ENCODE peak calls at places on chromosomes 1 and 21, in eight cellular contexts. One of them, this sample, is unnamed.

GRCh38 chr1:19661721-19662228 is 2.9 kb upstream of the HTR6 start:
- DNase-seq in coronary artery: no peak
- DNase-seq in heart left ventricle: no peak
- DNase-seq in nucleus accumbens: no peak
- DNase-seq in activated T-cell treated with anti-CD3 and anti-CD28 coated beads for 4 hours: peak
- DNase-seq in endothelial cell: no peak
- DNase-seq in Kasumi-1: peak
- DNase-seq in HFF-Myc: no peak
- DNase-seq in this sample: peak

GRCh38 chr1:155504207-155504606 is 58.4 kb downstream of the ASH1L start:
- DNase-seq in coronary artery: no peak
- DNase-seq in heart left ventricle: no peak
- DNase-seq in nucleus accumbens: no peak
- DNase-seq in activated T-cell treated with anti-CD3 and anti-CD28 coated beads for 4 hours: no peak
- DNase-seq in endothelial cell: no peak
- DNase-seq in Kasumi-1: peak
- DNase-seq in HFF-Myc: peak
- DNase-seq in this sample: peak

GRCh38 chr1:60066001-60066400 is 7.6 kb downstream of the C1orf87 start:
- DNase-seq in coronary artery: no peak
- DNase-seq in heart left ventricle: no peak
- DNase-seq in nucleus accumbens: no peak
- DNase-seq in activated T-cell treated with anti-CD3 and anti-CD28 coated beads for 4 hours: no peak
- DNase-seq in endothelial cell: no peak
- DNase-seq in Kasumi-1: no peak
- DNase-seq in HFF-Myc: no peak
- DNase-seq in this sample: no peak

GRCh38 chr1:6083801-6084467 is 38.2 kb downstream of the KCNAB2 start:
- DNase-seq in coronary artery: no peak
- DNase-seq in heart left ventricle: no peak
- DNase-seq in nucleus accumbens: no peak
- DNase-seq in activated T-cell treated with anti-CD3 and anti-CD28 coated beads for 4 hours: no peak
- DNase-seq in endothelial cell: no peak
- DNase-seq in Kasumi-1: no peak
- DNase-seq in HFF-Myc: no peak
- DNase-seq in this sample: peak

GRCh38 chr1:179177182-179177581 is 52.3 kb downstream of the ABL2 start:
- DNase-seq in coronary artery: no peak
- DNase-seq in heart left ventricle: no peak
- DNase-seq in nucleus accumbens: no peak
- DNase-seq in activated T-cell treated with anti-CD3 and anti-CD28 coated beads for 4 hours: no peak
- DNase-seq in endothelial cell: no peak
- DNase-seq in Kasumi-1: no peak
- DNase-seq in HFF-Myc: no peak
- DNase-seq in this sample: peak

GRCh38 chr21:36297938-36298572 is 21.9 kb upstream of the MORC3 start:
- DNase-seq in coronary artery: no peak
- DNase-seq in heart left ventricle: peak
- DNase-seq in nucleus accumbens: no peak
- DNase-seq in activated T-cell treated with anti-CD3 and anti-CD28 coated beads for 4 hours: peak
- DNase-seq in endothelial cell: no peak
- DNase-seq in Kasumi-1: peak
- DNase-seq in HFF-Myc: peak
- DNase-seq in this sample: peak

GRCh38 chr1:157882560-157882959 is 41.0 kb upstream of the CD5L start:
- DNase-seq in coronary artery: no peak
- DNase-seq in heart left ventricle: no peak
- DNase-seq in nucleus accumbens: no peak
- DNase-seq in activated T-cell treated with anti-CD3 and anti-CD28 coated beads for 4 hours: no peak
- DNase-seq in endothelial cell: no peak
- DNase-seq in Kasumi-1: no peak
- DNase-seq in HFF-Myc: no peak
- DNase-seq in this sample: peak

GRCh38 chr1:59718064-59718988 is 96.4 kb upstream of the HOOK1 start:
- DNase-seq in coronary artery: no peak
- DNase-seq in heart left ventricle: no peak
- DNase-seq in nucleus accumbens: no peak
- DNase-seq in activated T-cell treated with anti-CD3 and anti-CD28 coated beads for 4 hours: no peak
- DNase-seq in endothelial cell: no peak
- DNase-seq in Kasumi-1: peak
- DNase-seq in HFF-Myc: no peak
- DNase-seq in this sample: no peak

GRCh38 chr1:180672105-180672504 is 40.3 kb downstream of the XPR1 start:
- DNase-seq in coronary artery: no peak
- DNase-seq in heart left ventricle: no peak
- DNase-seq in nucleus accumbens: no peak
- DNase-seq in activated T-cell treated with anti-CD3 and anti-CD28 coated beads for 4 hours: no peak
- DNase-seq in endothelial cell: no peak
- DNase-seq in Kasumi-1: no peak
- DNase-seq in HFF-Myc: no peak
- DNase-seq in this sample: no peak

GRCh38 chr1:89607888-89608626 is 24.9 kb upstream of the LRRC8C start:
- DNase-seq in coronary artery: no peak
- DNase-seq in heart left ventricle: peak
- DNase-seq in nucleus accumbens: no peak
- DNase-seq in activated T-cell treated with anti-CD3 and anti-CD28 coated beads for 4 hours: peak
- DNase-seq in endothelial cell: no peak
- DNase-seq in Kasumi-1: no peak
- DNase-seq in HFF-Myc: no peak
- DNase-seq in this sample: no peak

GRCh38 chr1:78171736-78172590 is 126.2 kb downstream of the GIPC2 start:
- DNase-seq in coronary artery: no peak
- DNase-seq in heart left ventricle: no peak
- DNase-seq in nucleus accumbens: no peak
- DNase-seq in activated T-cell treated with anti-CD3 and anti-CD28 coated beads for 4 hours: no peak
- DNase-seq in endothelial cell: no peak
- DNase-seq in Kasumi-1: no peak
- DNase-seq in HFF-Myc: no peak
- DNase-seq in this sample: no peak

GRCh38 chr21:34670962-34671348 is 2.2 kb downstream of the CLIC6 start:
- DNase-seq in coronary artery: no peak
- DNase-seq in heart left ventricle: no peak
- DNase-seq in nucleus accumbens: no peak
- DNase-seq in activated T-cell treated with anti-CD3 and anti-CD28 coated beads for 4 hours: no peak
- DNase-seq in endothelial cell: no peak
- DNase-seq in Kasumi-1: no peak
- DNase-seq in HFF-Myc: no peak
- DNase-seq in this sample: no peak

GRCh38 chr1:153608742-153609584 is 4.0 kb downstream of the S100A16 start:
- DNase-seq in coronary artery: peak
- DNase-seq in heart left ventricle: peak
- DNase-seq in nucleus accumbens: no peak
- DNase-seq in activated T-cell treated with anti-CD3 and anti-CD28 coated beads for 4 hours: no peak
- DNase-seq in endothelial cell: peak
- DNase-seq in Kasumi-1: no peak
- DNase-seq in HFF-Myc: peak
- DNase-seq in this sample: peak

GRCh38 chr1:1758692-1759455 is 19.4 kb downstream of the NADK start:
- DNase-seq in coronary artery: no peak
- DNase-seq in heart left ventricle: peak
- DNase-seq in nucleus accumbens: no peak
- DNase-seq in activated T-cell treated with anti-CD3 and anti-CD28 coated beads for 4 hours: no peak
- DNase-seq in endothelial cell: no peak
- DNase-seq in Kasumi-1: no peak
- DNase-seq in HFF-Myc: no peak
- DNase-seq in this sample: no peak

GRCh38 chr21:37483776-37484175 is 117.2 kb downstream of the DYRK1A start:
- DNase-seq in coronary artery: no peak
- DNase-seq in heart left ventricle: no peak
- DNase-seq in nucleus accumbens: no peak
- DNase-seq in activated T-cell treated with anti-CD3 and anti-CD28 coated beads for 4 hours: no peak
- DNase-seq in endothelial cell: no peak
- DNase-seq in Kasumi-1: no peak
- DNase-seq in HFF-Myc: no peak
- DNase-seq in this sample: no peak

GRCh38 chr1:8031176-8031785 is 5.2 kb upstream of the ERRFI1 start:
- DNase-seq in coronary artery: no peak
- DNase-seq in heart left ventricle: no peak
- DNase-seq in nucleus accumbens: no peak
- DNase-seq in activated T-cell treated with anti-CD3 and anti-CD28 coated beads for 4 hours: no peak
- DNase-seq in endothelial cell: no peak
- DNase-seq in Kasumi-1: peak
- DNase-seq in HFF-Myc: no peak
- DNase-seq in this sample: peak

GRCh38 chr1:869499-870244 is 54.1 kb upstream of the SAMD11 start:
- DNase-seq in coronary artery: no peak
- DNase-seq in heart left ventricle: peak
- DNase-seq in nucleus accumbens: peak
- DNase-seq in activated T-cell treated with anti-CD3 and anti-CD28 coated beads for 4 hours: peak
- DNase-seq in endothelial cell: peak
- DNase-seq in Kasumi-1: peak
- DNase-seq in HFF-Myc: no peak
- DNase-seq in this sample: peak

GRCh38 chr1:229437443-229437842 is 3.5 kb upstream of the ACTA1 start:
- DNase-seq in coronary artery: no peak
- DNase-seq in heart left ventricle: no peak
- DNase-seq in nucleus accumbens: no peak
- DNase-seq in activated T-cell treated with anti-CD3 and anti-CD28 coated beads for 4 hours: no peak
- DNase-seq in endothelial cell: no peak
- DNase-seq in Kasumi-1: no peak
- DNase-seq in HFF-Myc: no peak
- DNase-seq in this sample: no peak

GRCh38 chr1:202067188-202067977 is 55.3 kb upstream of the GPR37L1 start:
- DNase-seq in coronary artery: no peak
- DNase-seq in heart left ventricle: no peak
- DNase-seq in nucleus accumbens: no peak
- DNase-seq in activated T-cell treated with anti-CD3 and anti-CD28 coated beads for 4 hours: no peak
- DNase-seq in endothelial cell: no peak
- DNase-seq in Kasumi-1: no peak
- DNase-seq in HFF-Myc: no peak
- DNase-seq in this sample: no peak

GRCh38 chr1:157431751-157432150 is 120.6 kb downstream of the FCRL5 start:
- DNase-seq in coronary artery: no peak
- DNase-seq in heart left ventricle: no peak
- DNase-seq in nucleus accumbens: no peak
- DNase-seq in activated T-cell treated with anti-CD3 and anti-CD28 coated beads for 4 hours: no peak
- DNase-seq in endothelial cell: no peak
- DNase-seq in Kasumi-1: no peak
- DNase-seq in HFF-Myc: no peak
- DNase-seq in this sample: no peak

GRCh38 chr1:24384251-24385090 is 29.1 kb downstream of the STPG1 start:
- DNase-seq in coronary artery: no peak
- DNase-seq in heart left ventricle: no peak
- DNase-seq in nucleus accumbens: no peak
- DNase-seq in activated T-cell treated with anti-CD3 and anti-CD28 coated beads for 4 hours: no peak
- DNase-seq in endothelial cell: no peak
- DNase-seq in Kasumi-1: no peak
- DNase-seq in HFF-Myc: no peak
- DNase-seq in this sample: no peak

GRCh38 chr1:80083892-80084291 is 1077.4 kb upstream of the ADGRL4 start:
- DNase-seq in coronary artery: no peak
- DNase-seq in heart left ventricle: no peak
- DNase-seq in nucleus accumbens: no peak
- DNase-seq in activated T-cell treated with anti-CD3 and anti-CD28 coated beads for 4 hours: no peak
- DNase-seq in endothelial cell: no peak
- DNase-seq in Kasumi-1: no peak
- DNase-seq in HFF-Myc: no peak
- DNase-seq in this sample: no peak

GRCh38 chr1:41861509-41862410 is 57.0 kb downstream of the HIVEP3 start:
- DNase-seq in coronary artery: no peak
- DNase-seq in heart left ventricle: no peak
- DNase-seq in nucleus accumbens: no peak
- DNase-seq in activated T-cell treated with anti-CD3 and anti-CD28 coated beads for 4 hours: no peak
- DNase-seq in endothelial cell: no peak
- DNase-seq in Kasumi-1: no peak
- DNase-seq in HFF-Myc: no peak
- DNase-seq in this sample: no peak

GRCh38 chr1:85146972-85147359 is 53.9 kb downstream of the SYDE2 start:
- DNase-seq in coronary artery: no peak
- DNase-seq in heart left ventricle: no peak
- DNase-seq in nucleus accumbens: no peak
- DNase-seq in activated T-cell treated with anti-CD3 and anti-CD28 coated beads for 4 hours: no peak
- DNase-seq in endothelial cell: no peak
- DNase-seq in Kasumi-1: no peak
- DNase-seq in HFF-Myc: no peak
- DNase-seq in this sample: no peak

GRCh38 chr1:46413596-46413985 is 19.5 kb downstream of the FAAH start:
- DNase-seq in coronary artery: no peak
- DNase-seq in heart left ventricle: no peak
- DNase-seq in nucleus accumbens: no peak
- DNase-seq in activated T-cell treated with anti-CD3 and anti-CD28 coated beads for 4 hours: no peak
- DNase-seq in endothelial cell: peak
- DNase-seq in Kasumi-1: peak
- DNase-seq in HFF-Myc: no peak
- DNase-seq in this sample: no peak